ENCODE peak calls at places on chromosomes 7 and 10, in six cellular contexts. H is Jurkat, Clone E6-1; Q is NCI-H446; G is activated CD8-positive, alpha-beta memory T cell treated with anti-CD3 and anti-CD28 coated beads for 48 hours; S is NCI-H1436; J is adrenal gland. E is an unnamed sample.

GRCh38 chr10:12656518-12657142 is 307.3 kb downstream of the CAMK1D start:
- DNase-seq in S (peak; percentile 26), G (no peak), H (peak; percentile 80), J (no peak), Q (peak; percentile 25), E (no peak)

GRCh38 chr7:101933685-101934084 is 116.3 kb downstream of the CUX1 start:
- DNase-seq in J (no peak), S (no peak), Q (no peak), H (no peak), G (no peak), E (no peak)

GRCh38 chr10:96665306-96665705 is 55.0 kb downstream of the PIK3AP1 start:
- DNase-seq in S (no peak), H (no peak), G (no peak), J (no peak), Q (no peak), E (no peak)

GRCh38 chr10:95964786-95965185 is 57.0 kb downstream of the CC2D2B start:
- DNase-seq in G (no peak), S (no peak), Q (no peak), H (no peak), J (no peak), E (no peak)

GRCh38 chr10:2210083-2210482 is 472.8 kb upstream of the ADARB2 start:
- DNase-seq in J (no peak), Q (no peak), H (no peak), G (no peak), S (no peak), E (no peak)

GRCh38 chr7:46478046-46478445 is 557.0 kb upstream of the IGFBP3 start:
- DNase-seq in S (no peak), Q (no peak), H (no peak), G (no peak), J (no peak), E (no peak)

GRCh38 chr10:114487815-114488536 is 83.7 kb upstream of the AFAP1L2 start:
- DNase-seq in S (no peak), H (no peak), J (no peak), G (no peak), Q (no peak), E (no peak)

GRCh38 chr10:60399343-60399742 is 9.7 kb upstream of the ANK3 start:
- DNase-seq in J (no peak), S (no peak), Q (peak; percentile 63), G (no peak), H (no peak), E (peak; percentile 11)

GRCh38 chr10:69853064-69853463 is 51.4 kb downstream of the COL13A1 start:
- DNase-seq in G (no peak), S (no peak), H (no peak), J (no peak), Q (no peak), E (no peak)

GRCh38 chr10:92822964-92823363 is 25.4 kb upstream of the EXOC6 start:
- DNase-seq in J (no peak), Q (no peak), S (no peak), G (no peak), H (no peak), E (no peak)

GRCh38 chr7:98802088-98802780 is 67.6 kb downstream of the TMEM130 start:
- DNase-seq in H (no peak), S (peak; percentile 59), G (peak; percentile 7), Q (peak; percentile 28), J (peak; percentile 53), E (peak; percentile 89)

GRCh38 chr10:93993782-93994668 is at the start of gene PLCE1:
- DNase-seq in G (no peak), H (no peak), J (peak; percentile 59), Q (no peak), S (peak; percentile 69), E (peak; percentile 36)

GRCh38 chr7:128094111-128094570 is 62.9 kb upstream of the LRRC4 start:
- DNase-seq in J (no peak), G (no peak), H (no peak), S (no peak), Q (no peak), E (peak; percentile 51)

GRCh38 chr7:30159698-30160143 is 24.9 kb downstream of the MTURN start:
- DNase-seq in G (no peak), H (peak; percentile 57), J (peak; percentile 37), S (no peak), Q (no peak), E (no peak)

GRCh38 chr7:38905026-38905759 is 3.8 kb downstream of the VPS41 start:
- DNase-seq in H (no peak), J (no peak), G (no peak), S (no peak), Q (no peak), E (no peak)

GRCh38 chr7:101950450-101951119 is 133.2 kb downstream of the CUX1 start:
- DNase-seq in S (no peak), H (no peak), Q (no peak), J (no peak), G (no peak), E (no peak)

GRCh38 chr10:28130267-28130666 is 131.4 kb upstream of the ODAD2 start:
- DNase-seq in G (no peak), H (no peak), Q (no peak), J (no peak), S (no peak), E (no peak)

GRCh38 chr7:40299097-40299496 is 164.3 kb downstream of the SUGCT start:
- DNase-seq in G (no peak), J (no peak), H (peak; percentile 27), Q (no peak), S (no peak), E (no peak)

GRCh38 chr10:552679-553078 is 136.8 kb downstream of the DIP2C start:
- DNase-seq in J (peak; percentile 10), H (no peak), Q (no peak), S (no peak), G (no peak), E (no peak)

GRCh38 chr10:125217986-125218675 is 57.8 kb upstream of the CTBP2 start:
- DNase-seq in Q (no peak), G (no peak), S (no peak), J (no peak), H (no peak), E (no peak)

GRCh38 chr7:115911466-115911865 is 119.1 kb downstream of the TFEC start:
- DNase-seq in S (no peak), H (no peak), G (no peak), J (no peak), Q (no peak), E (no peak)

GRCh38 chr10:20256969-20257368 is 440.7 kb downstream of the PLXDC2 start:
- DNase-seq in S (no peak), G (no peak), Q (no peak), H (no peak), J (no peak), E (no peak)

GRCh38 chr10:4546500-4546899 is 279.5 kb upstream of the AKR1E2 start:
- DNase-seq in G (no peak), S (no peak), Q (no peak), H (no peak), J (no peak), E (no peak)

GRCh38 chr7:22647451-22648257 is 79.3 kb upstream of the IL6 start:
- DNase-seq in S (no peak), J (no peak), H (no peak), Q (no peak), G (no peak), E (no peak)

GRCh38 chr7:107998660-107999480 is 4.1 kb downstream of the LAMB1 start:
- DNase-seq in Q (no peak), G (no peak), J (no peak), S (no peak), H (no peak), E (no peak)

GRCh38 chr7:7681191-7681935 is 37.0 kb downstream of the RPA3 start:
- DNase-seq in J (no peak), Q (peak; percentile 92), H (peak; percentile 63), G (no peak), S (peak; percentile 91), E (peak; percentile 85)

GRCh38 chr7:118372530-118372929 is 148.0 kb downstream of the ANKRD7 start:
- DNase-seq in Q (no peak), S (no peak), H (peak; percentile 85), G (no peak), J (no peak), E (no peak)

GRCh38 chr10:104321226-104321625 is 17.0 kb downstream of the ITPRIP start:
- DNase-seq in S (no peak), H (no peak), J (no peak), Q (no peak), G (no peak), E (no peak)

GRCh38 chr7:90267263-90267858 is 22.4 kb downstream of the CFAP69 start:
- DNase-seq in H (no peak), S (no peak), J (no peak), Q (no peak), G (no peak), E (no peak)

GRCh38 chr10:13310518-13311176 is 10.8 kb upstream of the PHYH start:
- DNase-seq in H (no peak), J (no peak), Q (no peak), S (no peak), G (no peak), E (no peak)

GRCh38 chr10:126160571-126160970 is 227.7 kb downstream of the ADAM12 start:
- DNase-seq in J (no peak), G (no peak), H (no peak), Q (no peak), S (no peak), E (no peak)

GRCh38 chr10:71923138-71923692 is 41.0 kb upstream of the CHST3 start:
- DNase-seq in Q (no peak), S (no peak), J (no peak), G (no peak), H (no peak), E (no peak)

GRCh38 chr10:130795819-130796218 is 515.7 kb downstream of the TCERG1L start:
- DNase-seq in S (no peak), J (peak; percentile 21), H (no peak), Q (no peak), G (no peak), E (no peak)

GRCh38 chr10:21490028-21490427 is 35.5 kb downstream of the SKIDA1 start:
- DNase-seq in Q (no peak), G (no peak), J (no peak), H (no peak), S (no peak), E (no peak)